ENCODE peak calls at places on chromosome X, in seven cellular contexts. V is ascending aorta, Z is GM12878, M is right atrium auricular region, F is tibial nerve, N is H9, Q is upper lobe of right lung. C is an unnamed sample.

GRCh38 chrX:83260288-83260687 is 247.8 kb upstream of the POU3F4 start:
- DNase-seq in N (peak; percentile 35), F (no peak), V (no peak), M (no peak), Q (no peak), Z (no peak), C (no peak)

GRCh38 chrX:107678957-107679740 is 50.8 kb downstream of the PRPS1 start:
- DNase-seq in Q (peak; percentile 76), N (peak; percentile 39), Z (no peak), V (peak; percentile 90), M (peak; percentile 93), F (peak; percentile 87), C (peak; percentile 88)

GRCh38 chrX:49876750-49877149 is 2.5 kb upstream of the USP27X start:
- DNase-seq in F (no peak), Z (no peak), Q (no peak), N (no peak), M (no peak), V (no peak), C (no peak)

GRCh38 chrX:50161143-50161542 is 39.7 kb downstream of the AKAP4 start:
- DNase-seq in Q (no peak), M (no peak), N (no peak), Z (no peak), F (no peak), V (no peak), C (no peak)

GRCh38 chrX:151082077-151082948 is 94.1 kb upstream of the GPR50 start:
- DNase-seq in N (peak; percentile 71), Z (no peak), M (peak; percentile 72), V (peak; percentile 79), F (peak; percentile 39), Q (peak; percentile 76), C (no peak)

GRCh38 chrX:38061335-38061734 is 55.0 kb downstream of the SYTL5 start:
- DNase-seq in V (no peak), Q (no peak), Z (no peak), F (no peak), N (no peak), M (no peak), C (no peak)

GRCh38 chrX:134566506-134566905 is 91.8 kb downstream of the PLAC1 start:
- DNase-seq in Q (no peak), N (no peak), F (no peak), Z (no peak), M (no peak), V (no peak), C (no peak)

GRCh38 chrX:38004046-38004445 is 2.3 kb upstream of the SYTL5 start:
- DNase-seq in Q (no peak), Z (no peak), M (no peak), N (no peak), V (no peak), F (no peak), C (no peak)

GRCh38 chrX:115330498-115331138 is 41.1 kb downstream of the LUZP4 start:
- DNase-seq in V (no peak), Z (peak; percentile 40), M (no peak), Q (no peak), N (peak; percentile 64), F (no peak), C (no peak)

GRCh38 chrX:101595739-101596419 is 21.9 kb downstream of the ARMCX6 start:
- DNase-seq in V (no peak), M (no peak), Q (no peak), N (peak; percentile 27), Z (peak; percentile 62), F (no peak), C (no peak)

GRCh38 chrX:2500681-2501151 is at the start of the genes DHRSX and ZBED1:
- DNase-seq in Q (peak; percentile 81), V (no peak), Z (no peak), F (no peak), M (no peak), N (no peak), C (peak; percentile 72)

GRCh38 chrX:85109235-85109634 is 105.6 kb downstream of the APOOL start:
- DNase-seq in M (no peak), Z (no peak), F (no peak), Q (no peak), V (no peak), N (peak; percentile 56), C (no peak)

GRCh38 chrX:9698566-9698965 is 67.1 kb downstream of the GPR143 start:
- DNase-seq in Z (no peak), N (no peak), M (no peak), F (no peak), V (no peak), Q (no peak), C (no peak)

GRCh38 chrX:13168276-13168675 is 123.9 kb upstream of the FAM9C start:
- DNase-seq in V (no peak), M (no peak), N (no peak), Q (no peak), Z (no peak), F (no peak), C (no peak)

GRCh38 chrX:13165266-13165665 is 120.8 kb upstream of the FAM9C start:
- DNase-seq in F (no peak), Q (no peak), V (no peak), Z (no peak), N (no peak), M (no peak), C (no peak)

GRCh38 chrX:13169688-13170087 is 125.3 kb upstream of the FAM9C start:
- DNase-seq in M (no peak), N (no peak), Q (no peak), V (no peak), F (no peak), Z (no peak), C (no peak)

GRCh38 chrX:13165747-13166146 is 121.3 kb upstream of the FAM9C start:
- DNase-seq in Q (no peak), M (no peak), Z (no peak), F (no peak), N (no peak), V (no peak), C (no peak)

GRCh38 chrX:13167444-13168207 is 123.2 kb upstream of the FAM9C start:
- DNase-seq in M (peak; percentile 65), Q (no peak), F (no peak), N (no peak), Z (no peak), V (peak; percentile 67), C (no peak)
- H3K27ac ChIP-seq in M (peak overlapping the region; percentile 47), Q (peak overlapping the region; percentile 47), F (peak overlapping the region; percentile 79), N (no peak overlapping the region), Z (no peak overlapping the region), V (peak overlapping the region; percentile 56), C (peak overlapping the region; percentile 50)

DNA sequence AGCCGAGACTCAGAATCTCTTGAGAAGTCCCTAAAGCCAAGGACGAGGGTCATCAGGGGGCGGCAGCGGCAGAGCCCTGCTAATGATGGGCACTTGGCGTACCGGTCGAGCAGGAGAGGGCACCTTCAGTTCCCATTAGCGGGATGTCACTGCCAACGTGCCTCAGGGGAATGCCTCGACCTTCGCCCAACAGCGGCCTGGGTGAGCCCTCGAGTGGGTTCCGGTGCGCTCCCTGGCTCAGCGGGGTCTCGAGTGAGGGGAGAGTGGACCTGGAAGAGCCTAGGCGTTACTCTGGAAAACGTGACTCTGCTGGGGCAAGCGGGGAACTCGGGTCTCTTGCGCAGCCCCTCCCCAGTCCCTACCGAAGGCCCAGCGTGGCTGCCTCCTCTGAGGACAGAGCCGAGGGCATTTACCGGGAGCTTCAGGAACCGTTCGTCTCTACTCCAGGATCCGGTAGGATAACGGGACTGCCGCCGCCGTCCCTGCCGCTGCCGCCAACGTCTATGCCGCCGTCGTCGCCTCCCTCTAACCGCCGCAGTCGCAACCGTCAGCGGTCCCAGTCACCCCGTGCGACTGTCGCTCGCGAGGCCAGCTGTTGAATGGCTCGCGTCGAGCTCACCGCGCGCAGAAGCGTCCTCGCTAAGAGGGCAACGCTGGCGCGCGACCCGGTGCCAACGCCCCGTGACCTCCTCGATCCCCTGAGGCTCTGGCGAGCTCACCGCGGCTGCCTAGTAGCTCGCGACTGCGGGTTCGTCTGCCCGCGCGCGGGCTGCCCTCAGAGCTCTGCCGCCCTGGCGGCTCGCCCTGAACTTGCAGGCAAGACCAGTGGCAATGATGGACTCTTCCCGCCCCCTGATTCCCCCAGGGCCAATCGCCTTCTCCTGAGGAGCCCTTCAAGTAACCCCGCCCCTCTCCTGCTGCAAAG is 37.1 kb downstream of the PGRMC1 start:
- DNase-seq in Z (no peak), V (no peak), F (no peak), M (no peak), Q (peak; percentile 58), N (peak; percentile 89), C (no peak)
- TF ChIP-seq CTCF in Z (no peak), V (no peak), F (no peak), M (peak; percentile 22), Q (no peak), N (no peak), C (no peak)

GRCh38 chrX:119237526-119238035 is 1.5 kb downstream of the PGRMC1 start:
- DNase-seq in F (no peak), Q (no peak), M (no peak), Z (no peak), V (no peak), N (no peak), C (no peak)
- H3K27ac ChIP-seq in F (peak overlapping the region; percentile 94), Q (no peak overlapping the region), M (peak overlapping the region; percentile 83), Z (no peak overlapping the region), V (peak overlapping the region; percentile 88), N (no peak overlapping the region), C (peak overlapping the region; percentile 86)

GRCh38 chrX:108737754-108738153 is 1.4 kb upstream of the IRS4 start:
- DNase-seq in Q (no peak), V (no peak), F (no peak), N (no peak), Z (no peak), M (no peak), C (no peak)

GRCh38 chrX:108735087-108735679 is 1.2 kb downstream of the IRS4 start:
- DNase-seq in Z (no peak), M (no peak), V (no peak), N (peak; percentile 70), F (no peak), Q (peak; percentile 30), C (no peak)

GRCh38 chrX:108735680-108736508 is 469 bp downstream of the IRS4 start:
- DNase-seq in N (no peak), Z (no peak), Q (peak; percentile 21), M (no peak), V (no peak), F (no peak), C (no peak)

GRCh38 chrX:108734426-108734825 is 1.9 kb downstream of the IRS4 start:
- DNase-seq in V (no peak), Z (no peak), N (no peak), Q (peak; percentile 12), F (no peak), M (no peak), C (no peak)

DNA sequence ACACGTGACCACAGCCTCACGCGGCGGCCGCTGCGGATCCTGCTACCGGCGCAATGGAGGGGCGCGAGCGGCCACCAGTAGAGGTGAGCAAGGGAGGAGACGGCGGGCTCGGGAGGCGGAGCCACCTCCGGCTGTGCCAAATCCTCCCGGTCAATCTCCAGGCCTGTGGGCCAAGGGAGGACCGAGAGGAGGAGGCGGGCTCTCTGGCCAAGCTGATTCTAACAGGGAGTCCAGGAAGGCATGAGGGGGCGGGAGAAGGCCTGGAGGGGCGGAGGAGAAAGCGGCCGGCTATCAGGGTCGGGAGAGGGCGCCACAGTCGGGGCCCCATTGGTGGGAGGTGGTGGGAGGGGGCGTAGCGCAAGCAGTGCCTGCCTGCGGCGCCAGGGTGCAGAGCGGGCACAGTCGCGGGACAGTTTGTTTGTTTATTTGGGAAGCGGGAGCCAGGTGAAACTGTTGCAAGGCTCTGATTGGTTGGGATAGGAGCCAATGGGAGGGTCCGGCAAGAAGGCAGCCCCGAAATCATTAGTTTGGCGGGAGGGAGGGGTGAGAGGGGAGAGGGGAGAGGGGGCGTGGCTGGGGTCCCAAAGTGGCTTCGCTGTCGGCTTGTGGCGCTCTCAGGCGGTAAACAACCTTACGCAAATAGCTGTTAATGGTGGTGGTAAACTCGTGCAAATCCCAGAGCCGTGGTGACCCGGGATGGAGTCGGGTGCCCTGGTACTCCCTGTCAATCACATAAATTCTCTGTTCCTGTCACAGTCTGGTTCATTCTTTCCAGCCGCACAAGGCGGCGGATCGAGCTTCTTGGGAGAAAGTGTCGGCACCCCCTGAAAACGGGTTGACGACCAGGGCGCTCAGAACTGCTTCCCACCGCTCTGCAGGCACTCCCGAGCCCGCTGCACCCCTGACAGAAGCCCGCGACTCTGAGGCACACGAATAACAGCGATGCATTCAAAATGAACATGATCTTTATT is at the start of gene IRS4:
- DNase-seq in M (no peak), V (no peak), Q (no peak), F (no peak), Z (no peak), N (peak; percentile 98), C (no peak)
- TF ChIP-seq CTCF in M (no peak), V (no peak), Q (no peak), F (no peak), Z (no peak), N (peak; percentile 47), C (no peak)

C was measured in coronary artery.